ENCODE peak calls at places on chromosomes 11 and 22, in seven cellular contexts. I is sigmoid colon, X is MM.1S, S is K562, W is foreskin fibroblast, U is HFF-Myc, V is fibroblast of villous mesenchyme. K is an unnamed sample.
A peak's percentile ranks its signal among the peaks of the same experiment; 100 is the strongest.

GRCh38 chr22:20302438-20303228 is 17.2 kb downstream of the DGCR6L start:
- DNase-seq in I (no peak), X (no peak), S (no peak), W (no peak), U (no peak), V (no peak), K (no peak)

GRCh38 chr11:47099213-47099917 is 77.3 kb downstream of the ARFGAP2 start:
- DNase-seq in I (no peak), X (no peak), S (no peak), W (peak; percentile 65), U (no peak), V (peak; percentile 19), K (no peak)

GRCh38 chr11:119322360-119322739 is 5.4 kb upstream of the MCAM start:
- DNase-seq in I (no peak), X (no peak), S (no peak), W (no peak), U (no peak), V (peak; percentile 34), K (no peak)

GRCh38 chr11:96342131-96342970 is 644 bp downstream of the MAML2 start:
- DNase-seq in I (no peak), X (peak; percentile 27), S (no peak), W (peak; percentile 34), U (no peak), V (no peak), K (no peak)

GRCh38 chr11:83079820-83080219 is 8.1 kb upstream of the RAB30 start:
- DNase-seq in I (no peak), X (no peak), S (no peak), W (no peak), U (no peak), V (no peak), K (no peak)

GRCh38 chr22:49308300-49308699 is 519.4 kb downstream of the BRD1 start:
- DNase-seq in I (peak; percentile 6), X (no peak), S (no peak), W (no peak), U (no peak), V (no peak), K (no peak)

GRCh38 chr11:1422481-1422880 is 32.7 kb downstream of the BRSK2 start:
- DNase-seq in I (no peak), X (no peak), S (peak; percentile 39), W (no peak), U (no peak), V (no peak), K (no peak)

GRCh38 chr22:36384766-36385400 is 2.9 kb downstream of the MYH9 start:
- DNase-seq in I (no peak), X (peak; percentile 59), S (no peak), W (peak; percentile 53), U (no peak), V (peak; percentile 79), K (peak; percentile 45)

GRCh38 chr11:105100206-105100605 is 39.4 kb downstream of the CARD18 start:
- DNase-seq in I (no peak), X (no peak), S (no peak), W (no peak), U (no peak), V (no peak), K (no peak)

GRCh38 chr22:43706151-43706550 is 106.0 kb downstream of the EFCAB6 start:
- DNase-seq in I (no peak), X (no peak), S (no peak), W (no peak), U (no peak), V (no peak), K (no peak)

GRCh38 chr22:19903031-19903430 is 38.5 kb upstream of the COMT start:
- DNase-seq in I (no peak), X (no peak), S (no peak), W (no peak), U (no peak), V (no peak), K (no peak)

GRCh38 chr11:9002920-9003572 is 755 bp downstream of the NRIP3 start:
- DNase-seq in I (no peak), X (no peak), S (no peak), W (no peak), U (no peak), V (no peak), K (no peak)

GRCh38 chr22:22060200-22061084 is 77.9 kb upstream of the TOP3B start:
- DNase-seq in I (peak; percentile 68), X (peak; percentile 80), S (peak; percentile 99), W (peak; percentile 26), U (no peak), V (peak; percentile 24), K (peak; percentile 74)

GRCh38 chr22:19878461-19879247 is 24.0 kb upstream of the GNB1L start:
- DNase-seq in I (peak; percentile 56), X (no peak), S (no peak), W (peak; percentile 86), U (no peak), V (peak; percentile 77), K (no peak)

GRCh38 chr22:29718949-29719893 is 582 bp upstream of the CABP7 start:
- DNase-seq in I (no peak), X (no peak), S (no peak), W (no peak), U (no peak), V (no peak), K (no peak)

GRCh38 chr11:115488945-115489344 is 15.3 kb downstream of the CADM1 start:
- DNase-seq in I (no peak), X (no peak), S (no peak), W (no peak), U (no peak), V (peak; percentile 85), K (no peak)

GRCh38 chr11:61739966-61740365 is 12.5 kb upstream of the MYRF start:
- DNase-seq in I (no peak), X (no peak), S (no peak), W (no peak), U (no peak), V (no peak), K (no peak)

GRCh38 chr11:117172678-117173421 is 5.7 kb upstream of the SIDT2 start:
- DNase-seq in I (no peak), X (no peak), S (no peak), W (peak; percentile 49), U (no peak), V (peak; percentile 87), K (no peak)

GRCh38 chr11:112260490-112260889 is at the start of gene PLET1:
- DNase-seq in I (no peak), X (no peak), S (no peak), W (no peak), U (no peak), V (no peak), K (no peak)

GRCh38 chr11:112249871-112250590 is 10.6 kb downstream of the PLET1 start:
- DNase-seq in I (no peak), X (no peak), S (no peak), W (no peak), U (no peak), V (peak; percentile 26), K (no peak)

GRCh38 chr11:112253605-112254242 is 6.9 kb downstream of the PLET1 start:
- DNase-seq in I (no peak), X (no peak), S (no peak), W (no peak), U (no peak), V (no peak), K (no peak)

GRCh38 chr11:112255075-112255739 is 5.5 kb downstream of the PLET1 start:
- DNase-seq in I (no peak), X (no peak), S (peak; percentile 45), W (peak; percentile 79), U (no peak), V (peak; percentile 62), K (no peak)
- H3K4me3 ChIP-seq in I (no peak overlapping the region), X (no peak overlapping the region), S (no peak overlapping the region), W (no peak overlapping the region), U (no peak overlapping the region), V (no peak overlapping the region), K (no peak overlapping the region)

DNA sequence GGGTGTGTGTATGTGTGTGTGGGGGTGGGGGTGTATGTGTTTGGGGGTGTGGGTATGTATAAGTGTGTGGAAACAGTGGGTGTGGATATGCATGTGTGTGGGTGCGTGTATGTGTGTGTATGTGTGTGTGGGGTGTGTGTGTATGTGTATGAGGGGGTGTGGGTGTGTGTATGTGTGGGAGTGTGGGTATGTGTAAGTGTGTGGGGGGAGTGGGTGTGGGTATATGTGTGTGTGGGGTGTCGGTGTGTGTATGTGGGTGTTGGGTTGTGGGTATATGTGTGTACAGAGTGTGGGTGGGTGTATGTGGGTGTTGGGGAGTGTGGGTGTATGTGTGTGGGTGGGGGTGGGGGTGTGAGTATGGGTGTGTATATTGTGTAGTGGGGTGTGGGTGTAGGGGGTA is 206.0 kb downstream of the OPCML start:
- DNase-seq in I (no peak), X (no peak), S (no peak), W (no peak), U (no peak), V (no peak), K (no peak)
- TF ChIP-seq CTCF in I (no peak), X (no peak), S (no peak), W (no peak), U (no peak), V (no peak), K (no peak)

GRCh38 chr11:57426754-57427691 is at the start of gene SLC43A3:
- DNase-seq in I (peak; percentile 89), X (no peak), S (peak; percentile 93), W (peak; percentile 91), U (peak; percentile 46), V (peak; percentile 86), K (peak; percentile 89)

GRCh38 chr11:57428643-57429042 is 1.7 kb upstream of the SLC43A3 start:
- DNase-seq in I (no peak), X (no peak), S (no peak), W (no peak), U (no peak), V (no peak), K (no peak)

GRCh38 chr11:57426439-57426753 is 525 bp downstream of the SLC43A3 start:
- DNase-seq in I (no peak), X (no peak), S (no peak), W (no peak), U (no peak), V (no peak), K (peak; percentile 59)

GRCh38 chr11:57425565-57426438 is 1.1 kb downstream of the SLC43A3 start:
- DNase-seq in I (peak; percentile 94), X (no peak), S (no peak), W (peak; percentile 58), U (no peak), V (peak; percentile 14), K (peak; percentile 33)

DNA sequence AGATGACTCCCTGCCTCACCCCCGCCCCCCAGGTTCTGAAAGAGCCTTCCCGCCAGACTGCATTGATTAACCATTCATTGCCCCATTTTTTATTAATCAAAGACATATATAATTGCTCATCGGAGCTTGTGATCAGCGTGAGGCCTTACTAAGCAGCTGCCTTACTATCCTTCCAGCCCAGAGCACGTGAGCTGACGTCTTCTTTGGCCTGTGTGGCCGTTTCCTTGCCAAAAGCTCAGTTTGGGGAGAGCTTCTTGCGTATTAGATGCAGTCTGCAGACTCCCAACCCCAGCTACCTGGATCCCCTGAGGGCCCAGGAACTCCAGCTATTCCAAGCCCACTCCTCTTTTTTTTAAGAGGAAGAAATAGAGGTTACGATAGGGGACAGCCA is 766 bp upstream of the SLC43A3 start:
- DNase-seq in I (peak; percentile 94), X (no peak), S (no peak), W (peak; percentile 66), U (no peak), V (peak; percentile 60), K (no peak)
- H3K4me3 ChIP-seq in I (no peak overlapping the region), X (no peak overlapping the region), S (no peak overlapping the region), W (no peak overlapping the region), U (peak overlapping the region; percentile 66), V (no peak overlapping the region), K (peak overlapping the region; percentile 71)

DNA sequence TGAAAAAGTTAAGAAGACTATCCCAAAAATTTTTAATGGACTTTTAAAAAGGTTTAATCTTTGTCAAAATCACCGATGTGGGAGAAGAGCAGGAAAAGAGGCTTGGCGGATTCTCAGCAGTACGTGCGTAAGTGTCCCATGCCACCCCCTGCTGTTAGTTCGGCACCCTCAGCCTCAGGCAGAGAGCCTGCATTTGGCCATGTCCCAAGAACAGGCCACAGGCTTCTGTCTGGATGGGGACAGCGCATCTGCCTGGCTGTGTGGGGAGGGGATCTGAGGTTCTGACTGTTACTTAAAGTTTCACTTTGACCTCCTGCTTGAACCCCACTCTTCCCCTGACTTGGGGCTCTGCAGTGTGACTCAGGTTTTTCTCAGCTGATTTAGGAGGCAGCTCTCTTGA is 35.3 kb downstream of the EXT2 start:
- DNase-seq in I (no peak), X (no peak), S (peak; percentile 27), W (no peak), U (no peak), V (no peak), K (no peak)
- TF ChIP-seq CTCF in I (no peak), X (no peak), S (no peak), W (no peak), U (no peak), V (no peak), K (no peak)